ENCODE peak calls at places on chromosomes 3 and 15, in eight cellular contexts. G, T, F, P, L, A, K and U are unnamed samples.

GRCh38 chr15:96358006-96358794 is 27.7 kb downstream of the NR2F2 start:
- DNase-seq in G (no peak), T (no peak), F (no peak), P (no peak), L (no peak), A (no peak), K (no peak), U (no peak)

GRCh38 chr3:99720985-99721632 is 82.7 kb downstream of the COL8A1 start:
- DNase-seq in G (no peak), T (no peak), F (no peak), P (no peak), L (no peak), A (no peak), K (no peak), U (no peak)

GRCh38 chr3:13164893-13165492 is 91.8 kb upstream of the IQSEC1 start:
- DNase-seq in G (no peak), T (no peak), F (no peak), P (no peak), L (no peak), A (no peak), K (no peak), U (no peak)

GRCh38 chr3:127712881-127713771 is 40.4 kb downstream of the ABTB1 start:
- DNase-seq in G (no peak), T (no peak), F (no peak), P (no peak), L (no peak), A (no peak), K (no peak), U (peak)

GRCh38 chr3:40009991-40010390 is 200.6 kb downstream of the MYRIP start:
- DNase-seq in G (no peak), T (no peak), F (no peak), P (no peak), L (no peak), A (no peak), K (no peak), U (no peak)

GRCh38 chr3:138497851-138498250 is 63.4 kb downstream of the ESYT3 start:
- DNase-seq in G (no peak), T (no peak), F (no peak), P (no peak), L (no peak), A (no peak), K (no peak), U (no peak)

GRCh38 chr3:46578973-46579755 is 13.1 kb upstream of the LRRC2 start:
- DNase-seq in G (no peak), T (no peak), F (no peak), P (no peak), L (no peak), A (no peak), K (peak), U (no peak)

GRCh38 chr3:39166932-39167532 is 13.6 kb upstream of the CSRNP1 start:
- DNase-seq in G (peak), T (no peak), F (no peak), P (no peak), L (no peak), A (no peak), K (no peak), U (peak)

GRCh38 chr3:13451301-13451673 is 28.8 kb upstream of the HDAC11 start:
- DNase-seq in G (no peak), T (no peak), F (no peak), P (peak), L (no peak), A (peak), K (peak), U (no peak)

GRCh38 chr3:14156843-14157561 is 21.4 kb downstream of the XPC start:
- DNase-seq in G (no peak), T (no peak), F (no peak), P (no peak), L (no peak), A (no peak), K (no peak), U (no peak)

GRCh38 chr3:103388214-103388613 is 953.4 kb downstream of the ZPLD1 start:
- DNase-seq in G (no peak), T (no peak), F (no peak), P (no peak), L (no peak), A (no peak), K (no peak), U (no peak)

GRCh38 chr3:187970106-187970505 is 183.9 kb upstream of the LPP start:
- DNase-seq in G (no peak), T (no peak), F (no peak), P (no peak), L (no peak), A (no peak), K (no peak), U (no peak)

GRCh38 chr3:187969581-187969950 is 184.4 kb upstream of the LPP start:
- DNase-seq in G (no peak), T (no peak), F (no peak), P (no peak), L (no peak), A (no peak), K (no peak), U (no peak)

GRCh38 chr3:187973977-187974856 is 179.7 kb upstream of the LPP start:
- DNase-seq in G (no peak), T (no peak), F (peak), P (no peak), L (no peak), A (no peak), K (no peak), U (no peak)

GRCh38 chr3:187972454-187972853 is 181.5 kb upstream of the LPP start:
- DNase-seq in G (no peak), T (no peak), F (no peak), P (no peak), L (no peak), A (no peak), K (no peak), U (no peak)

DNA sequence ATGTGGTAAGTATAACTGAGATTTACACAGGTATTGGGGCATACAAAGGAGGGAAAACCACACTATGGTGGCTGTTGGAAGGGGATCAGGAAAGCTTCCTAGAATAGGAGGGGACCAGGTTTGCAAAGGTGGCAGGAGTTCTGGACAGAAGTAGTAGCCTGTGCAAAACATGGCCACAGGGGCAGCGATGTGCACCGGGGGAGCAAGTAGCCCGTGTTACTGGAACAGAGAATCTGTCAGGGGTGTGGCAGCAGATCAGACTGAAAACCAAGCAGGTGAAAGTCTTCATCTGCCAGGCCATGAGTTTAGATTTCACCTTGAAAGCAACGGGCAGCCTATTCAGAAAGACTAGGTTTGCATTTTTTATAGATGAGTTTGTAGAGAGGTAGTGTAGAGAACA is 182.3 kb upstream of the LPP start:
- DNase-seq in G (no peak), T (no peak), F (no peak), P (no peak), L (no peak), A (peak), K (no peak), U (no peak)
- TF ChIP-seq CTCF in G (no peak), T (no peak), F (no peak), P (no peak), L (no peak), A (no peak), K (no peak), U (no peak)

GRCh38 chr15:82911458-82911857 is 41.1 kb downstream of the HOMER2 start:
- DNase-seq in G (no peak), T (no peak), F (no peak), P (no peak), L (no peak), A (no peak), K (no peak), U (no peak)
- TF ChIP-seq CTCF in G (no peak), T (no peak), F (no peak), P (no peak), L (no peak), A (no peak), K (no peak), U (no peak)

DNA sequence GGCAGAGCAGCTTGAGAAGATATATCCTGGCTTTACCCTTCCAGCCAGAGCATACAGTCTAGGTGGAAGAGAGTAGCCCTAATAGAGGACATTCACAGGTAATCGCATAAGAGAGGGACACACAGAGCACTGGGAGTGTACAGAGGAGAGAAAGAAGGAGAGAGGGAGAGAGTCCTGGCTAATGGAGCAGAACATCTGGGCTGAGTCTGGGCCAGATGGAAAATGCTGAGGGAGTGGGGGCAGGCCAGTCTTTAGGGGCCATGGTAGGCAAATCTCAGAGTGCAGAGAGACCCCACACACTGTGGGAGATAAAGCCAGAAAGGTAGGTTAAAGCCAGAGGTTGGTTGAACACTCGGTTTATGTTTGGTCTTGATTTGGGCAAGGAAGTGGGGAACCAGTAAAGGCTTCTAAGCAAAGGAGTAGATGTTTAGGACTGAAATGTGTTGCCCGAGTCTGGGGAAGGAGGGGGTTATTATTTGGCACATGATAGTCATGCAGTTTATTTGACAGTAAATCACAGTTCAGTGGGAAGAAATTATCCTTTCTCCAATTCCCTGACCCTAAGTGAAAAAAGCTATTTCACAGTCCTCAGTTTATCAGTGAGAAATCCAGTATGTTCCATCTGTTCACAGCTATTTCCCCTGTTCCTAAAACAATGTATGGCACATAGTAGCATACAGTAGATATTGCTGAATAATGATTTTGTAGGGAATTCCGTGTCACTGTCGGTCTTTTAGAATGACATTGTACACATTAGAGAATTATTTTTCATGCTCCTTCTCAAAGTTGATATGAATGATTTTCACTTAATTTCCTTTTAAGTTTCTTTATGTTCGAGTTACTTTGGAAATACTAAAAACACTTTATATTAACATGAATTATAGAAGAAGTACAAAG is 45.7 kb downstream of the PDHB start:
- DNase-seq in G (no peak), T (no peak), F (no peak), P (no peak), L (no peak), A (no peak), K (no peak), U (no peak)
- TF ChIP-seq CTCF in G (no peak), T (no peak), F (no peak), P (no peak), L (no peak), A (no peak), K (no peak), U (no peak)

GRCh38 chr15:72473670-72474465 is at the start of gene ARIH1:
- DNase-seq in G (peak), T (peak), F (peak), P (peak), L (peak), A (peak), K (peak), U (peak)
- TF ChIP-seq CTCF in G (peak), T (peak), F (peak), P (no peak), L (no peak), A (no peak), K (no peak), U (no peak)